ENCODE peak calls at places on chromosomes 6 and 20, in six cellular contexts. One of them, this sample, is unnamed.

GRCh38 chr6:162343902-162344226 is 383.7 kb downstream of the PRKN start:
- DNase-seq in body of pancreas: peak; percentile 55
- DNase-seq in PC-3: no peak
- DNase-seq in heart left ventricle: no peak
- DNase-seq in HL-60: no peak
- DNase-seq in Caco-2: no peak
- DNase-seq in this sample: no peak

GRCh38 chr6:149935246-149935645 is 6.6 kb upstream of the ULBP2 start:
- DNase-seq in heart left ventricle: no peak
- DNase-seq in PC-3: peak; percentile 60
- DNase-seq in body of pancreas: no peak
- DNase-seq in Caco-2: no peak
- DNase-seq in HL-60: no peak
- DNase-seq in this sample: no peak

GRCh38 chr6:43851204-43851855 is 81.3 kb downstream of the VEGFA start:
- DNase-seq in HL-60: no peak
- DNase-seq in Caco-2: peak; percentile 69
- DNase-seq in heart left ventricle: no peak
- DNase-seq in PC-3: no peak
- DNase-seq in body of pancreas: no peak
- DNase-seq in this sample: no peak

GRCh38 chr6:4402477-4402976 is 267.2 kb upstream of the ECI2 start:
- DNase-seq in heart left ventricle: peak; percentile 58
- DNase-seq in PC-3: peak; percentile 93
- DNase-seq in body of pancreas: no peak
- DNase-seq in HL-60: no peak
- DNase-seq in Caco-2: no peak
- DNase-seq in this sample: peak; percentile 71

GRCh38 chr20:48669946-48670630 is 157.7 kb downstream of the PREX1 start:
- DNase-seq in PC-3: no peak
- DNase-seq in Caco-2: no peak
- DNase-seq in HL-60: peak; percentile 87
- DNase-seq in body of pancreas: no peak
- DNase-seq in heart left ventricle: no peak
- DNase-seq in this sample: no peak

GRCh38 chr20:18727032-18727508 is 86.5 kb upstream of the SCP2D1 start:
- DNase-seq in body of pancreas: peak; percentile 28
- DNase-seq in Caco-2: no peak
- DNase-seq in PC-3: peak; percentile 16
- DNase-seq in heart left ventricle: no peak
- DNase-seq in HL-60: no peak
- DNase-seq in this sample: no peak

GRCh38 chr20:8510808-8511207 is 378.7 kb downstream of the PLCB1 start:
- DNase-seq in heart left ventricle: no peak
- DNase-seq in Caco-2: no peak
- DNase-seq in HL-60: no peak
- DNase-seq in PC-3: no peak
- DNase-seq in body of pancreas: no peak
- DNase-seq in this sample: no peak

GRCh38 chr6:20708367-20709124 is 174.3 kb downstream of the CDKAL1 start:
- DNase-seq in PC-3: no peak
- DNase-seq in Caco-2: no peak
- DNase-seq in body of pancreas: no peak
- DNase-seq in heart left ventricle: no peak
- DNase-seq in HL-60: no peak
- DNase-seq in this sample: no peak

GRCh38 chr6:105374010-105374420 is 28.9 kb downstream of the PREP start:
- DNase-seq in PC-3: peak; percentile 88
- DNase-seq in body of pancreas: no peak
- DNase-seq in heart left ventricle: no peak
- DNase-seq in HL-60: no peak
- DNase-seq in Caco-2: peak; percentile 85
- DNase-seq in this sample: no peak

GRCh38 chr6:16060039-16060438 is 68.8 kb upstream of the MYLIP start:
- DNase-seq in heart left ventricle: no peak
- DNase-seq in body of pancreas: no peak
- DNase-seq in PC-3: no peak
- DNase-seq in HL-60: no peak
- DNase-seq in Caco-2: no peak
- DNase-seq in this sample: no peak

GRCh38 chr6:75205776-75206334 is at the start of gene COL12A1:
- DNase-seq in Caco-2: peak; percentile 78
- DNase-seq in heart left ventricle: peak; percentile 91
- DNase-seq in HL-60: no peak
- DNase-seq in PC-3: peak; percentile 96
- DNase-seq in body of pancreas: peak; percentile 79
- DNase-seq in this sample: peak; percentile 84

GRCh38 chr20:63164681-63165537 is 51.0 kb downstream of the YTHDF1 start:
- DNase-seq in PC-3: no peak
- DNase-seq in HL-60: no peak
- DNase-seq in heart left ventricle: no peak
- DNase-seq in Caco-2: no peak
- DNase-seq in body of pancreas: no peak
- DNase-seq in this sample: no peak
- H3K27me3 ChIP-seq in PC-3: peaks cover 9% of the 10 kb centered on the region
- H3K27me3 ChIP-seq in HL-60: peaks cover 4% of the 10 kb centered on the region
- H3K27me3 ChIP-seq in heart left ventricle: peaks cover 36% of the 10 kb centered on the region
- H3K27me3 ChIP-seq in Caco-2: peaks cover 2% of the 10 kb centered on the region
- H3K27me3 ChIP-seq in body of pancreas: no peaks in the 10 kb centered on the region
- H3K27me3 ChIP-seq in this sample: peaks cover 48% of the 10 kb centered on the region

GRCh38 chr20:63334356-63334755 is 26.8 kb downstream of the CHRNA4 start:
- DNase-seq in heart left ventricle: peak; percentile 4
- DNase-seq in HL-60: no peak
- DNase-seq in PC-3: no peak
- DNase-seq in Caco-2: no peak
- DNase-seq in body of pancreas: no peak
- DNase-seq in this sample: no peak

GRCh38 chr20:63331741-63332400 is 29.3 kb downstream of the CHRNA4 start:
- DNase-seq in heart left ventricle: no peak
- DNase-seq in body of pancreas: no peak
- DNase-seq in HL-60: no peak
- DNase-seq in PC-3: peak; percentile 56
- DNase-seq in Caco-2: no peak
- DNase-seq in this sample: no peak

GRCh38 chr20:63335711-63336110 is 25.4 kb downstream of the CHRNA4 start:
- DNase-seq in HL-60: no peak
- DNase-seq in heart left ventricle: peak; percentile 15
- DNase-seq in body of pancreas: no peak
- DNase-seq in PC-3: no peak
- DNase-seq in Caco-2: no peak
- DNase-seq in this sample: no peak

GRCh38 chr20:63332488-63333240 is 28.5 kb downstream of the CHRNA4 start:
- DNase-seq in heart left ventricle: no peak
- DNase-seq in PC-3: no peak
- DNase-seq in HL-60: no peak
- DNase-seq in Caco-2: no peak
- DNase-seq in body of pancreas: no peak
- DNase-seq in this sample: no peak

GRCh38 chr20:63333241-63333836 is 27.8 kb downstream of the CHRNA4 start:
- DNase-seq in heart left ventricle: no peak
- DNase-seq in Caco-2: no peak
- DNase-seq in HL-60: no peak
- DNase-seq in PC-3: peak; percentile 25
- DNase-seq in body of pancreas: no peak
- DNase-seq in this sample: no peak
- TF ChIP-seq CTCF in heart left ventricle: no peak
- TF ChIP-seq CTCF in Caco-2: no peak
- TF ChIP-seq CTCF in HL-60: no peak
- TF ChIP-seq CTCF in PC-3: no peak
- TF ChIP-seq CTCF in body of pancreas: no peak
- TF ChIP-seq CTCF in this sample: no peak

GRCh38 chr6:111740506-111740905 is 132.7 kb downstream of the FYN start:
- DNase-seq in Caco-2: no peak
- DNase-seq in PC-3: no peak
- DNase-seq in HL-60: no peak
- DNase-seq in heart left ventricle: no peak
- DNase-seq in body of pancreas: no peak
- DNase-seq in this sample: no peak

GRCh38 chr6:111739257-111739696 is 133.6 kb upstream of the TRAF3IP2 start:
- DNase-seq in body of pancreas: no peak
- DNase-seq in HL-60: no peak
- DNase-seq in PC-3: no peak
- DNase-seq in heart left ventricle: no peak
- DNase-seq in Caco-2: no peak
- DNase-seq in this sample: no peak

GRCh38 chr6:111743859-111744692 is 129.2 kb downstream of the FYN start:
- DNase-seq in body of pancreas: no peak
- DNase-seq in Caco-2: no peak
- DNase-seq in PC-3: no peak
- DNase-seq in HL-60: no peak
- DNase-seq in heart left ventricle: peak; percentile 70
- DNase-seq in this sample: no peak

GRCh38 chr6:111743318-111743717 is 129.9 kb downstream of the FYN start:
- DNase-seq in HL-60: no peak
- DNase-seq in Caco-2: no peak
- DNase-seq in body of pancreas: no peak
- DNase-seq in heart left ventricle: no peak
- DNase-seq in PC-3: no peak
- DNase-seq in this sample: no peak

GRCh38 chr6:111741177-111741952 is 131.9 kb downstream of the FYN start:
- DNase-seq in heart left ventricle: no peak
- DNase-seq in HL-60: no peak
- DNase-seq in Caco-2: no peak
- DNase-seq in body of pancreas: no peak
- DNase-seq in PC-3: no peak
- DNase-seq in this sample: no peak
- H3K4me3 ChIP-seq in heart left ventricle: no peak overlapping the region
- H3K4me3 ChIP-seq in HL-60: no peak overlapping the region
- H3K4me3 ChIP-seq in Caco-2: no peak overlapping the region
- H3K4me3 ChIP-seq in body of pancreas: no peak overlapping the region
- H3K4me3 ChIP-seq in PC-3: no peak overlapping the region
- H3K4me3 ChIP-seq in this sample: no peak overlapping the region

DNA sequence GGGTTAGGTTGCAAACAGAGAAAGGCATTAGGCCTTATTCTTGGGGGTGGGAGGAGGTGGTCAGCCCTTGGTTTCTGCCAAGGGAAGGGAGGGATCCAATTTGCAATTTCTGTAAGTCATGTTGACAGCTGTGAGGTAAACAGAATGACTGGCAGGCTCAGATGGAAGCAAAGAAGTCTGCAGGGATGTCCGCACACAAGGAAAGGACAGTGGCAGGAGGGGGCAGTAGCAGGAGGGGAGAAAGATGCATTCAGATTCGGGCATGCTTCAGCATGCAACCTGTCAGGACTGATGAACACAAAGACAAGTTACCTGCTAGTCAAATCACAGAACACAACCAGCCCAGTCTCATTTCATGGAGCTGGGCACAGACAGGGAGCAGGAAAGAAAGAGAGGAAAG is 217.9 kb upstream of the FOXA2 start:
- DNase-seq in PC-3: no peak
- DNase-seq in body of pancreas: no peak
- DNase-seq in heart left ventricle: no peak
- DNase-seq in HL-60: no peak
- DNase-seq in Caco-2: no peak
- DNase-seq in this sample: no peak
- H3K27me3 ChIP-seq in PC-3: no peaks in the 10 kb centered on the region
- H3K27me3 ChIP-seq in body of pancreas: no peaks in the 10 kb centered on the region
- H3K27me3 ChIP-seq in heart left ventricle: no peaks in the 10 kb centered on the region
- H3K27me3 ChIP-seq in HL-60: peaks cover 3% of the 10 kb centered on the region
- H3K27me3 ChIP-seq in Caco-2: no peaks in the 10 kb centered on the region
- H3K27me3 ChIP-seq in this sample: no peaks in the 10 kb centered on the region

GRCh38 chr20:1209447-1210387 is 6.5 kb downstream of the C20orf202 start:
- DNase-seq in Caco-2: peak; percentile 11
- DNase-seq in HL-60: no peak
- DNase-seq in heart left ventricle: no peak
- DNase-seq in body of pancreas: no peak
- DNase-seq in PC-3: peak; percentile 43
- DNase-seq in this sample: no peak
- TF ChIP-seq CTCF in Caco-2: peak; percentile 35
- TF ChIP-seq CTCF in HL-60: no peak
- TF ChIP-seq CTCF in heart left ventricle: peak; percentile 12
- TF ChIP-seq CTCF in body of pancreas: no peak
- TF ChIP-seq CTCF in PC-3: peak; percentile 61
- TF ChIP-seq CTCF in this sample: no peak

GRCh38 chr20:36483919-36484808 is 57.2 kb upstream of the MYL9 start:
- DNase-seq in heart left ventricle: no peak
- DNase-seq in PC-3: peak; percentile 65
- DNase-seq in Caco-2: no peak
- DNase-seq in HL-60: no peak
- DNase-seq in body of pancreas: peak; percentile 61
- DNase-seq in this sample: no peak
- H3K4me3 ChIP-seq in heart left ventricle: no peak overlapping the region
- H3K4me3 ChIP-seq in PC-3: no peak overlapping the region
- H3K4me3 ChIP-seq in Caco-2: no peak overlapping the region
- H3K4me3 ChIP-seq in HL-60: no peak overlapping the region
- H3K4me3 ChIP-seq in body of pancreas: no peak overlapping the region
- H3K4me3 ChIP-seq in this sample: no peak overlapping the region

DNA sequence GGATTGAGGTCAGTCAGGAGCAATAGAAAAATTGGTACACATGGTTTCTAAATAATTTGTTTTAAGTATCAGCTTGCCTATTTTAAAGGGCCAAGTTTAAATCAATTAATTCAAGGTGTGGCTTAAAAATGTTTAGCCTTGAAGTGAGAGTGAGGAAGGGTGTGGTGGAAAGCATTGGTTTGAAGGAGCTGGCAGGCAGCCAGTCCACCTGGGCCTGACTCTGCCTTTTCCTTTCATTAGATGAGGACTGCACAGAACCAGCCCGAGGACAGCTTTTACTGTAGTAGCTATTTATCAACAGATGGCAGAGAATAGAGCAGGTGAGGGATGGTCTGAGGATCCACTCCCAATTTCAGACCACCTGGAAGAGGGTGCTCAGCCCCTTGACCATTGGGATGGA is 42.4 kb downstream of the DHX35 start:
- DNase-seq in PC-3: peak; percentile 16
- DNase-seq in heart left ventricle: no peak
- DNase-seq in HL-60: no peak
- DNase-seq in Caco-2: no peak
- DNase-seq in body of pancreas: peak; percentile 47
- DNase-seq in this sample: no peak
- H3K27me3 ChIP-seq in PC-3: no peaks in the 10 kb centered on the region
- H3K27me3 ChIP-seq in heart left ventricle: no peaks in the 10 kb centered on the region
- H3K27me3 ChIP-seq in HL-60: no peaks in the 10 kb centered on the region
- H3K27me3 ChIP-seq in Caco-2: no peaks in the 10 kb centered on the region
- H3K27me3 ChIP-seq in body of pancreas: no peaks in the 10 kb centered on the region
- H3K27me3 ChIP-seq in this sample: no peaks in the 10 kb centered on the region

GRCh38 chr6:28393912-28394662 is 5.5 kb downstream of the ZSCAN12 start:
- DNase-seq in PC-3: peak; percentile 64
- DNase-seq in body of pancreas: no peak
- DNase-seq in HL-60: no peak
- DNase-seq in heart left ventricle: no peak
- DNase-seq in Caco-2: peak; percentile 23
- DNase-seq in this sample: no peak
- TF ChIP-seq CTCF in PC-3: peak; percentile 73
- TF ChIP-seq CTCF in body of pancreas: peak; percentile 17
- TF ChIP-seq CTCF in HL-60: no peak
- TF ChIP-seq CTCF in heart left ventricle: peak; percentile 21
- TF ChIP-seq CTCF in Caco-2: peak; percentile 35
- TF ChIP-seq CTCF in this sample: no peak